ENCODE peak calls at places on chromosomes 3 and 15, in eight cellular contexts. F is stromal cell of bone marrow, G is nephron progenitor cell, D is AG08395, W is Caki2, N is HT1080, V is hippocampal formation, I is tibial nerve. L is an unnamed sample.

GRCh38 chr3:148861277-148861869 is 3.7 kb upstream of the CPA3 start:
- DNase-seq in V (peak), G (no peak), W (peak), N (peak), D (peak), F (no peak), I (no peak), L (peak)

GRCh38 chr3:177306252-177306651 is 109.0 kb upstream of the TBL1XR1 start:
- DNase-seq in I (no peak), G (no peak), V (no peak), W (no peak), F (no peak), D (no peak), N (no peak), L (peak)

GRCh38 chr15:74315626-74316025 is 51.8 kb downstream of the CYP11A1 start:
- DNase-seq in F (no peak), G (no peak), D (no peak), I (no peak), V (no peak), W (no peak), N (peak), L (no peak)

GRCh38 chr3:147620906-147621305 is 211.7 kb downstream of the ZIC1 start:
- DNase-seq in V (no peak), N (peak), D (peak), I (no peak), G (no peak), W (no peak), F (peak), L (peak)

GRCh38 chr3:32313723-32314473 is 75.4 kb downstream of the CMTM8 start:
- DNase-seq in N (peak), D (no peak), I (no peak), F (no peak), W (peak), V (peak), G (no peak), L (peak)

GRCh38 chr3:127654374-127654773 is 18.4 kb upstream of the ABTB1 start:
- DNase-seq in I (no peak), D (no peak), N (no peak), G (no peak), F (no peak), W (no peak), V (no peak), L (no peak)

GRCh38 chr3:6354653-6355052 is 506.3 kb upstream of the GRM7 start:
- DNase-seq in N (peak), G (no peak), F (no peak), W (no peak), V (no peak), I (no peak), D (no peak), L (no peak)

GRCh38 chr3:184884359-184885017 is 72.5 kb downstream of the VPS8 start:
- DNase-seq in G (no peak), W (no peak), D (no peak), V (no peak), I (no peak), F (no peak), N (no peak), L (no peak)

GRCh38 chr15:78228356-78228996 is 5.9 kb downstream of the ACSBG1 start:
- DNase-seq in I (no peak), G (no peak), N (no peak), D (no peak), W (no peak), F (no peak), V (no peak), L (no peak)

GRCh38 chr15:60351066-60351465 is 46.7 kb downstream of the ANXA2 start:
- DNase-seq in I (no peak), F (no peak), N (no peak), G (no peak), D (no peak), W (no peak), V (no peak), L (peak)

GRCh38 chr3:124786491-124787241 is 56.4 kb downstream of the UMPS start:
- DNase-seq in D (peak), V (peak), G (no peak), I (no peak), N (peak), F (no peak), W (peak), L (peak)